ENCODE peak calls at places on chromosomes 6 and 20, in eight cellular contexts. X is heart left ventricle, B is fibroblast of the aortic adventitia, M is endothelial cell, E is cardiac fibroblast, V is astrocyte, G is AG04449, J is progenitor cell of endocrine pancreas. I is an unnamed sample.

GRCh38 chr20:56322661-56323060 is 36.1 kb upstream of the FAM210B start:
- DNase-seq in X (no peak), B (peak), M (no peak), E (no peak), V (no peak), G (no peak), J (no peak), I (no peak)

GRCh38 chr20:37622728-37623127 is 71.1 kb upstream of the CTNNBL1 start:
- DNase-seq in X (no peak), B (no peak), M (no peak), E (no peak), V (no peak), G (no peak), J (no peak), I (no peak)

GRCh38 chr6:64522859-64523258 is 887.3 kb downstream of the PHF3 start:
- DNase-seq in X (no peak), B (no peak), M (no peak), E (no peak), V (no peak), G (no peak), J (no peak), I (no peak)

GRCh38 chr6:32883789-32884188 is 29.8 kb downstream of the PSMB9 start:
- DNase-seq in X (peak), B (peak), M (no peak), E (peak), V (peak), G (no peak), J (no peak), I (no peak)

GRCh38 chr20:62449951-62450815 is 22.8 kb upstream of the RBBP8NL start:
- DNase-seq in X (peak), B (no peak), M (no peak), E (no peak), V (no peak), G (no peak), J (no peak), I (no peak)

GRCh38 chr6:106287215-106287614 is 38.3 kb downstream of the ATG5 start:
- DNase-seq in X (no peak), B (no peak), M (no peak), E (no peak), V (peak), G (no peak), J (no peak), I (no peak)

GRCh38 chr6:81886157-81886556 is 133.7 kb upstream of the TENT5A start:
- DNase-seq in X (no peak), B (no peak), M (no peak), E (no peak), V (no peak), G (no peak), J (no peak), I (no peak)

GRCh38 chr6:11585426-11586016 is 48.0 kb downstream of the TMEM170B start:
- DNase-seq in X (no peak), B (peak), M (peak), E (peak), V (no peak), G (no peak), J (no peak), I (no peak)

GRCh38 chr6:93581371-93581770 is 162.0 kb upstream of the EPHA7 start:
- DNase-seq in X (no peak), B (no peak), M (no peak), E (no peak), V (no peak), G (no peak), J (no peak), I (no peak)

GRCh38 chr6:63418741-63419140 is 99.0 kb upstream of the LGSN start:
- DNase-seq in X (no peak), B (no peak), M (no peak), E (no peak), V (no peak), G (no peak), J (no peak), I (no peak)

GRCh38 chr20:3222635-3223600 is 13.6 kb downstream of the ITPA start:
- DNase-seq in X (peak), B (no peak), M (no peak), E (no peak), V (no peak), G (no peak), J (no peak), I (no peak)

GRCh38 chr20:50797142-50797541 is 2.3 kb downstream of the BCAS4 start:
- DNase-seq in X (no peak), B (no peak), M (no peak), E (no peak), V (no peak), G (no peak), J (no peak), I (no peak)

GRCh38 chr20:50792708-50793574 is 1.9 kb upstream of the BCAS4 start:
- DNase-seq in X (no peak), B (peak), M (no peak), E (no peak), V (peak), G (no peak), J (no peak), I (no peak)

GRCh38 chr20:50794181-50794845 is 548 bp upstream of the BCAS4 start:
- DNase-seq in X (no peak), B (no peak), M (no peak), E (no peak), V (no peak), G (no peak), J (peak), I (no peak)

GRCh38 chr20:50798650-50799049 is 3.8 kb downstream of the BCAS4 start:
- DNase-seq in X (no peak), B (no peak), M (no peak), E (peak), V (no peak), G (no peak), J (no peak), I (no peak)

GRCh38 chr20:50794846-50795634 is at the start of gene BCAS4:
- DNase-seq in X (peak), B (peak), M (peak), E (peak), V (peak), G (no peak), J (peak), I (peak)
- TF ChIP-seq CTCF in X (peak), B (peak), M (peak), E (peak), V (peak), G (peak), J (peak), I (peak)

GRCh38 chr6:31729979-31730630 is 1.0 kb upstream of the DDAH2 start:
- DNase-seq in X (peak), B (peak), M (peak), E (peak), V (peak), G (no peak), J (peak), I (peak)

GRCh38 chr6:31727717-31728671 is 1.1 kb downstream of the DDAH2 start:
- DNase-seq in X (no peak), B (peak), M (no peak), E (no peak), V (no peak), G (no peak), J (no peak), I (no peak)

GRCh38 chr6:31730631-31731086 is 1.6 kb upstream of the DDAH2 start:
- DNase-seq in X (no peak), B (no peak), M (no peak), E (no peak), V (no peak), G (no peak), J (no peak), I (no peak)

GRCh38 chr6:31729515-31729978 is 448 bp upstream of the DDAH2 start:
- DNase-seq in X (peak), B (peak), M (peak), E (peak), V (peak), G (no peak), J (peak), I (peak)

GRCh38 chr6:31728767-31729514 is at the start of gene DDAH2:
- DNase-seq in X (peak), B (no peak), M (no peak), E (no peak), V (no peak), G (no peak), J (no peak), I (no peak)
- TF ChIP-seq CTCF in X (no peak), B (peak), M (no peak), E (peak), V (peak), G (no peak), J (peak), I (no peak)

DNA sequence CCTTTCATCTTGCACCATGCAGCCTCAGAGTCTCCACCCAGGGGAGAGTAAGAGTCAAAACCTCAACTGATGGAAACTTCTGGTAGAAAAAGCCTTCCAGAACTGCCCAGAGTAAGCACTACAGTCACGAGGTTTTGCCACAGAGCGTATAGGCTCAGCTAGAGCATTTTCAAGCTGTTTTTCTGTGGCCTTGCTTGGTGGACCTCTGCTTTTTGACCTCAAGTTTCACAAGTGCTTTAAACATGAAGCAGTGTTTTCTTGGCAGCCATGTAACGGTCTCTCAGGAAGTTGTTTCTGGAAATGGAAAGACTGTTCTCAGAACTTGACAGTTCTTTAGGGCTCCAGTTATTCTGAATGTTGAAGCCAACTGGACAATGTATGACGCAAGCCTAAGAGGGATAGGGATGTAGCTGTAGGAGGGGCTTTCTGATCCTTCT is 146.5 kb downstream of the ZDHHC14 start:
- DNase-seq in X (no peak), B (peak), M (no peak), E (peak), V (no peak), G (no peak), J (no peak), I (no peak)
- TF ChIP-seq CTCF in X (no peak), B (peak), M (no peak), E (no peak), V (no peak), G (no peak), J (no peak), I (no peak)

DNA sequence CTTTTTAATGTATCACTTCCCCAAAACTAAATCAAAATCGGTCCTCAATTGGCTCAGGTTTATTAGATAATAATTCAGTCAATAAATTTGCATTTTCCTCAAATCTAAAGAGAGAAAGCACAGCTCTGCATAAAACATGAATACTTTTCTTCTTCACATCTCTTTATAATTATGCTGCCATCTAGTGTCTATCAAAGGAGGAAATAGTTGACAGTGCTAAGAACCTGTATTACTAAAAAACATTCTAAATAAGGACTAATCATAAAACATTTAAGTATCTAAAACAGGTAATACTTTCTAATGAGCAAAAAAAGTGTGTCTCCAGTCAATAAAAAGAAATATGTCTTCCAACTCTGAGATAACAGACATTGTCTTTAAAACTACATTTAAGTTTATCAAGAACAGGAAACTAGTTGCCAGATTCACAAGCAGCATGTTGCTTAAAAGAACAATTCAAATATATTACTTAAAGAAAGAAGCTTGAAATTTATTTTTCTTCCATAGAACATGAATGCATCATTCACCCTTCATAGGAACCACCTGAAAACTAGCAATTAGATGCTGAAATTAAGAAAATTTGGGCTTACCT is 56.5 kb upstream of the DST start:
- DNase-seq in X (no peak), B (peak), M (no peak), E (peak), V (no peak), G (no peak), J (no peak), I (no peak)
- TF ChIP-seq CTCF in X (peak), B (peak), M (peak), E (peak), V (peak), G (peak), J (peak), I (peak)